ENCODE peak calls at places on chromosome 4, in five cellular contexts. Q is colonic mucosa; X is CD4-positive, alpha-beta T cell; E is SK-N-SH; M is body of pancreas. P is an unnamed sample.

GRCh38 chr4:145909773-145910172 is 28.9 kb downstream of the ZNF827 start:
- DNase-seq in Q (peak; percentile 77), X (no peak), E (no peak), M (peak; percentile 32), P (peak; percentile 71)

GRCh38 chr4:17027495-17027894 is 129.1 kb upstream of the LDB2 start:
- DNase-seq in Q (no peak), X (no peak), E (no peak), M (no peak), P (no peak)

GRCh38 chr4:147371661-147372060 is 109.2 kb upstream of the EDNRA start:
- DNase-seq in Q (no peak), X (no peak), E (no peak), M (no peak), P (no peak)

GRCh38 chr4:98653890-98654867 is 4.2 kb downstream of the TSPAN5 start:
- DNase-seq in Q (no peak), X (no peak), E (no peak), M (no peak), P (no peak)

GRCh38 chr4:1726146-1726934 is 5.0 kb downstream of the TACC3 start:
- DNase-seq in Q (peak; percentile 95), X (peak; percentile 88), E (peak; percentile 89), M (peak; percentile 91), P (peak; percentile 98)

GRCh38 chr4:56206258-56206657 is 181.0 kb downstream of the AASDH start:
- DNase-seq in Q (peak; percentile 67), X (no peak), E (no peak), M (no peak), P (no peak)

GRCh38 chr4:6749340-6750171 is 33.0 kb upstream of the KIAA0232 start:
- DNase-seq in Q (peak; percentile 94), X (no peak), E (peak; percentile 44), M (peak; percentile 68), P (peak; percentile 47)

GRCh38 chr4:15355464-15355863 is 72.4 kb upstream of the C1QTNF7 start:
- DNase-seq in Q (no peak), X (no peak), E (no peak), M (no peak), P (peak; percentile 47)

GRCh38 chr4:8267077-8267476 is 2.5 kb upstream of the HTRA3 start:
- DNase-seq in Q (peak; percentile 70), X (no peak), E (peak; percentile 73), M (peak; percentile 74), P (peak; percentile 90)

DNA sequence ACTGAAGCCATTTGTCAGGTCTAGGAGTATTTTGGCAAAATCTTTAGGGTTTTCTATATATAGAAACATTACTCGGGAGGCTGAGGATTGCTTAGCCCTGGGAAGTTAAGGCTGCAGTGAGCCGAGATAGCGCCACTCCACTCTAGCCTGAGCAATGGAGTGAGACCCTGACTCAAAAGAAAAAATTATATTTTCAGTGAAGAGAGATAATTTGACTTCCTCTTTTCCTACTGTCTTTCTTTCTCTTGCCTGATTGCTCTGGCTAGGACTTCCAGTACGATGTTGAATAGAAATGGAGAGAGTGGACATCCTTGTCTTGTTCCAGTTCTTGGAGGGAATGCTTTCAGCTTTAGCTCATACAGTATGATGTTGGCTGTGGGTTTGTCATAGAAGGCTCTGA is 44.4 kb downstream of the UCHL1 start:
- DNase-seq in Q (no peak), X (no peak), E (no peak), M (no peak), P (no peak)
- TF ChIP-seq CTCF in Q (no peak), X (no peak), E (no peak), M (no peak), P (no peak)

GRCh38 chr4:87274327-87274726 is 48.4 kb downstream of the HSD17B13 start:
- DNase-seq in Q (no peak), X (no peak), E (no peak), M (no peak), P (no peak)

GRCh38 chr4:87268401-87268800 is 48.0 kb upstream of the KLHL8 start:
- DNase-seq in Q (no peak), X (no peak), E (no peak), M (no peak), P (no peak)

GRCh38 chr4:87270825-87271224 is 50.4 kb upstream of the KLHL8 start:
- DNase-seq in Q (no peak), X (no peak), E (peak; percentile 2), M (no peak), P (peak; percentile 70)

GRCh38 chr4:87266986-87267385 is 46.6 kb upstream of the KLHL8 start:
- DNase-seq in Q (no peak), X (no peak), E (peak; percentile 23), M (no peak), P (no peak)

GRCh38 chr4:87270144-87270543 is 49.7 kb upstream of the KLHL8 start:
- DNase-seq in Q (no peak), X (no peak), E (peak; percentile 39), M (peak; percentile 43), P (peak; percentile 54)
- TF ChIP-seq CTCF in Q (peak; percentile 30), X (no peak), E (peak; percentile 66), M (peak; percentile 78), P (peak; percentile 77)

GRCh38 chr4:54998991-54999390 is 126.4 kb downstream of the KDR start:
- DNase-seq in Q (no peak), X (no peak), E (no peak), M (no peak), P (no peak)
- TF ChIP-seq CTCF in Q (no peak), X (no peak), E (peak; percentile 40), M (peak; percentile 42), P (peak; percentile 73)

DNA sequence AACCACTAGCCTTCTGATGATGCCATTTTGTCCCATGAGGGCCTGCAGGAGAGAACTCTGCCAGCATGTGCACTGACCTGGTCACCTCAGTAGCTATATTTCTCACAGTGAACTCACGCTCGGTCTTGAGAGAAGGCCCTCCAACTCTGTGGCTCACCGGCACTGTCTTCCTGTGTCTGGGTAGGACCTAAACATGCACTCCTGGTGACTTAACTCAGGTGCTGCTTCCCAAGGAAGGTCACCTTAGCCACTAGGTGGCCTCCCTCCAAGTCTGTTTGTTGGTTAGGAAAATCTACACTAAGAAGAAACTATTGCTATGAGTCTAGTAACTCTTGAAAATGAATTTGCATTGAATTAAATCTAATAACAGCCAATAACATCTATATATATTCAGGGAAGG is 24.8 kb downstream of the TLR10 start:
- DNase-seq in Q (no peak), X (no peak), E (no peak), M (peak; percentile 37), P (peak; percentile 81)
- TF ChIP-seq CTCF in Q (peak; percentile 32), X (peak; percentile 35), E (peak; percentile 36), M (peak; percentile 50), P (peak; percentile 85)

GRCh38 chr4:114373508-114373907 is 225.1 kb upstream of the UGT8 start:
- DNase-seq in Q (no peak), X (no peak), E (no peak), M (no peak), P (no peak)

GRCh38 chr4:114383721-114384120 is 214.9 kb upstream of the UGT8 start:
- DNase-seq in Q (no peak), X (no peak), E (no peak), M (no peak), P (no peak)

GRCh38 chr4:114383055-114383454 is 215.6 kb upstream of the UGT8 start:
- DNase-seq in Q (no peak), X (no peak), E (no peak), M (no peak), P (no peak)

GRCh38 chr4:114378306-114378903 is 220.2 kb upstream of the UGT8 start:
- DNase-seq in Q (no peak), X (no peak), E (peak; percentile 32), M (no peak), P (no peak)
- TF ChIP-seq CTCF in Q (peak; percentile 21), X (no peak), E (peak; percentile 88), M (peak; percentile 45), P (peak; percentile 61)

DNA sequence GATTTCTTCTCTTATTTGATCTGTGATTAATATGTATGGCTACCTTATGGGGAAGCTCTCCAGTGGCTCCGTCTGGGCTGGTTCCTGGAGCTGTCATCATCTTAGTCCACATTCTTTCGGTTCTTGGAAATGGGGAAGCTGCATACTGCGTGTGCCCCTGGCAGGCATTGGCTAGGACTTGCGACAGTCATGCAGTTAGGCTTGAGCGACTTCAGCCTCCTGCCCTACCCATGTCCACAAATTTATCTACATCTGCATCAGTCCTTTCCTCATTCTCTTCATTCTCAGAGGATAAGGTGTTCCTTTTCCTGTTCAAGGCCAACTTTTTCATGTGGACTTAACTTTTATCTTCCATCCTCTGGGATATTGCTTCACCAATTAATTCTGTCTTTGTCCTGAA is 214.2 kb downstream of the RELL1 start:
- DNase-seq in Q (peak; percentile 52), X (no peak), E (no peak), M (peak; percentile 65), P (no peak)
- TF ChIP-seq CTCF in Q (no peak), X (no peak), E (no peak), M (no peak), P (no peak)

DNA sequence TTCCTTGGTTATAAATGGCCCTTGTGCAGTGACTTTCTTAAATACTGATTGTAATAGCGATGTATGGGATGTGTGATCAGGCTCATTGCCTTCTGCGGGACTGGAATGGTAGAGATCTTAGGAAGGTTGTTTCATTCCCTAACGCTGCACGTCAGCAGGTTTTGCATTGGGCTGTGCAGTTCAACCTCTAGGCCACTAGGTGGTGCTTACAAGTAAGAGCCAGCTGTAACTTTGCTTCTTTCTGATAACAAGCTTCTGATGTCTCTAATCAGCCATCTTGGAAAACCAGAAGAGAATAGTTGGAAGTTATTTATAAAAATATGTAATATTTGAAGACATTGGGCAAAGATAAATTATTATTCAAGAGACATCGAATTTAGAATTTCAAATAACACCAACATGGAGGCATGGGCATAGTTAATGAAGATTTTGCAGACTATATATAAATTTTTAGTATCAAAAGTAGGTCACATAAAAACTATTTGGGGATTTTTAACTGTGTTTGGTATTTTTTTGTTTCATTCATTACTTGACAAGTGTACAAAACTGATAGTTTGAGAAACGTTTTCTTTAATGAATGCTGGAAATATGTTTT is 339.7 kb upstream of the PCDH7 start:
- DNase-seq in Q (peak; percentile 19), X (no peak), E (peak; percentile 17), M (peak; percentile 50), P (peak; percentile 88)
- TF ChIP-seq CTCF in Q (peak; percentile 78), X (no peak), E (peak; percentile 95), M (peak; percentile 63), P (peak; percentile 96)

P was measured in endodermal cell.